ENCODE peak calls at places on chromosomes 12 and 14, in nine cellular contexts. X, E, O, H, L, R, Y, J and M are unnamed samples.

GRCh38 chr14:96762650-96763049 is 34.5 kb upstream of the VRK1 start:
- DNase-seq in X (peak), H (no peak), O (no peak), J (peak), Y (peak), R (peak), L (no peak), E (no peak), M (no peak)

GRCh38 chr14:69652942-69653680 is 41.7 kb downstream of the SUSD6 start:
- DNase-seq in J (no peak), R (no peak), L (peak), O (no peak), Y (no peak), X (peak), H (no peak), E (no peak), M (peak)

GRCh38 chr12:52647601-52648000 is 4.4 kb downstream of the KRT2 start:
- DNase-seq in Y (no peak), L (no peak), X (peak), O (no peak), J (no peak), R (no peak), E (no peak), H (no peak), M (no peak)

GRCh38 chr12:25801621-25802243 is 156.8 kb upstream of the RASSF8 start:
- DNase-seq in J (no peak), R (no peak), E (no peak), O (no peak), Y (no peak), X (no peak), H (no peak), L (no peak), M (no peak)

GRCh38 chr12:39392154-39392925 is 50.6 kb downstream of the KIF21A start:
- DNase-seq in O (no peak), H (no peak), Y (no peak), E (no peak), J (no peak), X (no peak), R (no peak), L (peak), M (no peak)

GRCh38 chr12:77601069-77601468 is 229.6 kb upstream of the NAV3 start:
- DNase-seq in H (no peak), J (no peak), E (no peak), L (no peak), R (no peak), O (no peak), X (no peak), Y (no peak), M (no peak)

GRCh38 chr12:69996276-69996675 is 171.2 kb downstream of the MYRFL start:
- DNase-seq in L (no peak), Y (no peak), R (no peak), X (no peak), O (no peak), E (no peak), H (no peak), J (no peak), M (no peak)

GRCh38 chr12:132279184-132279889 is 50.1 kb downstream of the GALNT9 start:
- DNase-seq in H (no peak), R (no peak), E (peak), Y (no peak), O (no peak), X (no peak), J (peak), L (peak), M (no peak)

GRCh38 chr14:99266181-99267178 is 5.5 kb downstream of the BCL11B start:
- DNase-seq in O (peak), H (peak), R (peak), X (peak), E (peak), J (peak), Y (no peak), L (peak), M (peak)

GRCh38 chr12:106791531-106791930 is 17.0 kb downstream of the RIC8B start:
- DNase-seq in J (no peak), L (no peak), R (no peak), E (no peak), X (no peak), H (no peak), O (no peak), Y (no peak), M (no peak)

GRCh38 chr14:91058017-91058675 is 2.3 kb downstream of the RPS6KA5 start:
- DNase-seq in Y (no peak), H (no peak), R (no peak), X (no peak), O (no peak), E (no peak), L (no peak), J (no peak), M (no peak)

GRCh38 chr14:92014014-92014413 is 25.8 kb downstream of the TRIP11 start:
- DNase-seq in O (no peak), L (no peak), H (no peak), J (no peak), E (no peak), Y (no peak), R (no peak), X (no peak), M (no peak)

GRCh38 chr14:90193925-90194324 is 62.4 kb upstream of the PSMC1 start:
- DNase-seq in J (no peak), E (no peak), H (no peak), Y (no peak), X (no peak), R (peak), L (no peak), O (no peak), M (no peak)

DNA sequence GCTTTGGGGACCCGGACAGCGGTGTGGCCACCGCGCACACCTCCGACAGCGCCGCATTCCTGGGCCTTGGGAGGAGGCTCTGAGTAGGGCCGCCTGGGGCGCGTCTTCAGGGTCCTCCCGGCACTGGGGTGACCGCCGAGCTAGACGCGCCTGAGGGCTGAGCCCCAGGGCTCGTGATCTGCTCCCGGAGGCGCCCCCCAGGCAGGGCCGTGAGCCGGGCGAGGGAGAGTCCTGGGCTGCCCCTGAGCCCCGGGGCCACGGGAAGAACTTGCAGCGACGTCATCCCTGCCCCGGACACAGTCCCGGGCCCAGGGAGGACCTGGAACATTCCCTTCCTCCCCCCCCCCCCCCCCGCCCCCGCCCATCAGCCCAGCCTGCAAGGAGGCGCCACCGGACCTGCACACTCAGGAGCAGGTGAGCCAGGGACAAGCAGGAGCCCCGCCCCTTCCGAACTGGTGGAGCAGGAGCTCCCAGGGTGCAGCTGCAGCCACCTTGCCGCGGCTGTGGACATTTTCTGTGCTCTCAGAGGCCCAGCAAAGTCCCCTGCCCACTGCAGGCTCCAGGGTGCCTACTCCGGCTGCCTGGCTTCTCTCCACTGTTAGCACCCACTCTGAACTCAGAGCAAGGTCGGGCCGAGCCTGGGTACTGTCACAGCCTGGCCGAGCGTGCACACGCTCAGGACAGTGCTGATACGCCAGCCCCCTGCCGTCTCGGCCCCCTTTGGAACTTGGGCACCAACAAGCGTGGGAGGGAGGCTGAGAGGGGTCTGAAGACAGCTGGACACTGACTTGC is 50.7 kb downstream of the A2M start:
- DNase-seq in R (peak), E (peak), H (peak), O (peak), L (peak), Y (no peak), J (peak), X (no peak), M (peak)
- TF ChIP-seq POLR2A in R (peak), E (peak), H (peak), O (peak), L (peak), Y (no peak), J (peak), X (no peak), M (peak)

GRCh38 chr14:93987376-93987775 is 9.7 kb upstream of the CCDC197 start:
- DNase-seq in X (no peak), L (no peak), H (no peak), O (no peak), Y (no peak), J (peak), R (no peak), E (no peak), M (no peak)
- TF ChIP-seq POLR2A in X (no peak), L (no peak), H (no peak), O (no peak), Y (no peak), J (no peak), R (no peak), E (no peak), M (no peak)

GRCh38 chr14:63487724-63488123 is 55.5 kb downstream of the PPP2R5E start:
- DNase-seq in X (no peak), O (no peak), J (no peak), E (no peak), L (no peak), Y (no peak), R (no peak), H (no peak), M (no peak)

GRCh38 chr14:63492391-63492790 is 50.8 kb downstream of the PPP2R5E start:
- DNase-seq in E (no peak), J (no peak), X (no peak), H (no peak), O (no peak), Y (no peak), L (no peak), R (no peak), M (no peak)

GRCh38 chr14:63483315-63483714 is 59.9 kb downstream of the PPP2R5E start:
- DNase-seq in X (no peak), E (no peak), L (no peak), R (no peak), H (no peak), J (no peak), O (no peak), Y (no peak), M (no peak)

DNA sequence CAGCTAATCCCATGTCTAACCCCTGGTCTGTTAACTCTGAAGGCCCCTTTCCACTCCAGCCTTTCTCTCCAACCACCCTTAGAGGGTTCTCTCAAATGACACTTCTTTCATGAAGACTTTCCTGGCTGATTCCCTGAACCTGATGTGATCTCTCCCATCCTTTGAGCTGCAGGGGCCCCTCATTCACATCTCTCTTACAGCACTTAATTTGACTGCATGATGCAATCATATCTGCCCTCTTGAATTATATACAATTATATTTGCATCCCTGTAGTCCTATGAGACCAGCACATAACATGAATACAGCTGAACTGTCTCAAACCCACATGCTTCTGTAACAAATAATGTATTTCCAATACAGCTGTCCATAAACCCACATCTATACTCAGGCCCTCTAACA is 56.4 kb downstream of the PPP2R5E start:
- DNase-seq in E (no peak), R (no peak), H (no peak), O (no peak), L (no peak), J (no peak), X (no peak), Y (no peak), M (no peak)
- TF ChIP-seq POLR2A in E (no peak), R (no peak), H (no peak), O (no peak), L (no peak), J (no peak), X (no peak), Y (no peak), M (no peak)

GRCh38 chr12:6975297-6976032 is 4.8 kb downstream of the EMG1 start:
- DNase-seq in J (no peak), R (no peak), E (no peak), Y (no peak), L (no peak), H (no peak), X (no peak), O (no peak), M (peak)
- TF ChIP-seq POLR2A in J (no peak), R (no peak), E (no peak), Y (peak), L (no peak), H (no peak), X (no peak), O (no peak), M (no peak)

DNA sequence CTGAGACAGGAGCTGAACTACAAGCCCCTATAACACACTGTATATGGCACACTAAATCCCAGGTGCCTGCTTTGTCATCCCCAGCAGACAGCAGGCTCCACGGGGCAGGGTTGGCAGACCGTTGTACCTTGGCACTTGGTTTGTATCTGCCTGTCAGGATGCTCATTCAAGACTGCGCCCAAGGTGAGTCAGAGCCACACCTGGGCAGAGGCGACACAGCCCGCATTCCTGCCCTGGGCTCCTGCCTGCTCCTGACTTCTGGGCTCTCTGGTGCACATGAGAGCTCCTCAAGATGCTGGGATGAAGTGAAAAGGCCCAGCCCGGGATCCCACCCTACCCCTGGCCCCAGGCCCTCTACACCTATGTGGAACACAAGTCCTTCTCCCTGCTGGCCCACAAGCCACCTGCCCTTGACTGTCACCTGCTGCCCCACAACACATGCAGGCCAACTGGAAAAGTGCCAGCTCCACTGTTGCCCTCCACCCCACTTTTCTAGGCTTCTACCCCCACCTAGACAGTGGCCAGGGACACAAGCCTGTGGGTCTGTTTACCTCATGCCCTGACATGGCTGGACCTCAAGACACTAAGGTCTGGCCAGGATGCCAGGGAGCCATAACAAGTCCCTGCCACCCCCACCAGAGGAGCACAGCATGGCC is 30.8 kb upstream of the PNMA1 start:
- DNase-seq in R (peak), L (peak), X (peak), H (no peak), O (no peak), E (no peak), Y (no peak), J (no peak), M (no peak)
- TF ChIP-seq POLR2A in R (no peak), L (peak), X (no peak), H (no peak), O (no peak), E (no peak), Y (no peak), J (no peak), M (no peak)

GRCh38 chr12:88451254-88451653 is 129.0 kb downstream of the KITLG start:
- DNase-seq in J (no peak), R (no peak), O (no peak), Y (no peak), H (no peak), X (no peak), E (no peak), L (no peak), M (no peak)

GRCh38 chr12:88445715-88446393 is 134.4 kb downstream of the KITLG start:
- DNase-seq in X (no peak), Y (no peak), H (no peak), E (no peak), O (no peak), R (no peak), L (no peak), J (no peak), M (no peak)

GRCh38 chr12:88444481-88444880 is 135.8 kb downstream of the KITLG start:
- DNase-seq in O (no peak), J (no peak), X (no peak), E (no peak), L (no peak), H (no peak), Y (no peak), R (no peak), M (no peak)

GRCh38 chr12:88450130-88450529 is 130.1 kb downstream of the KITLG start:
- DNase-seq in L (no peak), X (no peak), R (no peak), O (no peak), E (no peak), Y (no peak), H (no peak), J (no peak), M (no peak)

DNA sequence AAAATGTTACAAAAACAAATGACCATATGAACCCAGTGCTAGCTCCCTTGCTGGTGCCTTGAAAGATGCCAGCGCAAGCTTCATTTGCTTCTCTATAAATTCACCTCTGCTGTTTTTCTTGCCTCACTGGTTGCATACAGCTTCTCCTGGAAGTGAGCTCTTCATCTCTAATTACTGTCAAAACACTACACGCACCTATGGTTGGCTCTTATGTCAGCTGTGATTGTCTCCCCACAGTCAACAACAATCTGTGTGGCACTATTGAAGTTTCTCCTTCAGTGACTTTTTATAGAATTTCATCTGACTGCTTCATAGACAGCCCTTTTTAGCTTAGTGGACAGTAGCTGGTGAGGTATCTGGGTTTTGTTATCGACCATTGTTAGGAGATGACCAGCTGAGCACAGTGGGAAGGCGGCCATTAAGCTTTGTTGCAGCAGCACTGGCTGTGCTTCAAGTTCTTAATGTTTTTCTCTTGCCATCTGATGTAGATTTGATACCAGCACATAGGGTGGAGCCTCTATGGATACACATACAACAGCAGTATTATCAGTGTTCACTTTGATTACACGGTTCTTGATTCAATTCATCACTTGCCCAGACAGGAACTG is 131.8 kb downstream of the KITLG start:
- DNase-seq in X (no peak), O (no peak), J (no peak), Y (no peak), H (no peak), R (no peak), E (no peak), L (no peak), M (no peak)
- TF ChIP-seq POLR2A in X (no peak), O (no peak), J (no peak), Y (no peak), H (no peak), R (no peak), E (no peak), L (no peak), M (no peak)

GRCh38 chr14:75277000-75277795 is 1.4 kb upstream of the FOS start:
- DNase-seq in O (peak), Y (peak), L (peak), H (peak), E (peak), R (no peak), J (peak), X (peak), M (peak)
- TF ChIP-seq POLR2A in O (peak), Y (no peak), L (peak), H (peak), E (peak), R (no peak), J (peak), X (no peak), M (peak)

GRCh38 chr12:6336859-6337744 is 4.8 kb downstream of the TNFRSF1A start:
- DNase-seq in O (no peak), Y (no peak), H (no peak), L (peak), R (no peak), X (no peak), E (peak), J (no peak), M (no peak)
- TF ChIP-seq POLR2A in O (no peak), Y (no peak), H (no peak), L (no peak), R (no peak), X (no peak), E (no peak), J (no peak), M (peak)

DNA sequence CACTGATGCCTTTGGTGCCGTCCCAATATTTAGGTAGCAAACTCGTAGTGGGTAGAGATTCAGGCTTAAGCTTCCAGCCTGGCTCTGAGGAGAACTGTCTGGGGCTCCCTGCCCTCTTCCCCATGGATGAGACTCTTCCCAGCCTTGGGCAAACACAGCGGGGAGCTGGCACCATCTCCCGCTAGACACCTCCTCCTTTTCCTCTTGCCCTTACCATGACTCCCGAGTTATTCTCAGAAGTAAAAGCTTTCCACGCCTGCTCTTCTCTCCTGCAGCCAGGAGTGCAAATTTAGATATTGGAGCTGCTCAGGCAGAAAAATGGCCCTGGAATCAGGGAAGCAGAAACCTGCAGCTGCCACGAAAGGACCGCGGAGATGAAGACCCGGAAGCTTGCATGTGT is 45.6 kb upstream of the RBM19 start:
- DNase-seq in E (no peak), H (no peak), O (no peak), L (no peak), J (no peak), X (no peak), R (no peak), Y (no peak), M (no peak)
- TF ChIP-seq POLR2A in E (no peak), H (no peak), O (no peak), L (no peak), J (no peak), X (no peak), R (no peak), Y (no peak), M (no peak)

DNA sequence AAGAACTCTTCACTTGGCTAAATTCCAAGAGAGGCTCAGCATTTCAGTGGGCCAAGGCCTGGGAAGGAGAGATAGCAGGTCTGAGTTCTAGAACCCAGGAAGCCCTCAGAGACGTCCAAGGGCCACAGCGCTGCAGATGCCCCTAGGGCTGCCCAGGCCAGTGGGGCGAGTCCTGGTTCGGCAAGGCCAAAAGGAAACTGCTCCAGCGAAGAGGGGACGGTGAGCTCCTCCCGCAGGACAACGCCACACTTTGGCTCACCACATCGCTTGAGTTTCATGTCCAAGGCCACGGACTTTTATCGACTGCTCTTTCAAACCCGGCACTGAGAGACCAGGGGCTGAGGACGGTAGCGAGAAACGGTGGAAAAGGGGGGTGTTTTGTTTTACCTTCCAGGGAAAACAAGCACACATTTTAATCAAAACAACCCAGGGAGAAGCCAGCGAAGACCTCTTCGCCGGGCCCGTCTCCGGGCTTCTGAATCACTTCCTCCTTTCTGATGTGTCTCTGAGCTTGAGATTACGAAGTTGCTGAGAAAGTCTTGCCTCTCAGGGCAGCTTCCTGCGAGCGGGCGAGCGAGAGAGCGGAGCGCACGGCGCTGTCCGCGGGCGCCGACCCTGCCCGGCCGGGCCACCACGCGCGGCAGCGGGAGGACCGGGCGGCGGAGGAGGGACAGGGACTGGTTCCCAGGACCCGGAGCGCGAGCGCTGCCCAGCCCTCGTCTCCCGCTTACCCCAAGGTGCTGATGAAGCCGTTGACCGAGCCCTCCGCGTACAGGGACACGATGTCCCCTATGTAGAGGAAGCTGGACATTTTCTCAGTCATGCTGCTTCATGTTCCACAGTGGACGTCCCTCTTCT is 806 bp downstream of the ITPR2 start:
- DNase-seq in O (peak), E (peak), Y (peak), X (peak), R (peak), L (peak), J (peak), H (peak), M (peak)
- TF ChIP-seq POLR2A in O (no peak), E (peak), Y (peak), X (no peak), R (no peak), L (peak), J (peak), H (no peak), M (peak)